ENCODE peak calls at places on chromosome 11, in eight cellular contexts. L, F, Q, E, P, Z, H and I are unnamed samples.

GRCh38 chr11:31487848-31488247 is 21.6 kb downstream of the IMMP1L start:
- DNase-seq in L (no peak), F (peak), Q (no peak), E (peak), P (no peak), Z (no peak), H (no peak), I (no peak)

GRCh38 chr11:4156571-4156970 is 62.0 kb downstream of the RRM1 start:
- DNase-seq in L (no peak), F (no peak), Q (no peak), E (no peak), P (no peak), Z (no peak), H (no peak), I (no peak)

GRCh38 chr11:66006134-66006890 is 4.0 kb downstream of the BANF1 start:
- DNase-seq in L (no peak), F (no peak), Q (no peak), E (no peak), P (no peak), Z (no peak), H (no peak), I (no peak)

GRCh38 chr11:114079406-114080072 is 20.0 kb downstream of the ZBTB16 start:
- DNase-seq in L (no peak), F (no peak), Q (no peak), E (no peak), P (no peak), Z (no peak), H (no peak), I (no peak)

GRCh38 chr11:64077607-64078006 is 41.9 kb downstream of the FLRT1 start:
- DNase-seq in L (no peak), F (no peak), Q (no peak), E (no peak), P (no peak), Z (no peak), H (no peak), I (no peak)

GRCh38 chr11:111512296-111513239 is at the start of gene BTG4:
- DNase-seq in L (peak), F (no peak), Q (no peak), E (no peak), P (no peak), Z (peak), H (no peak), I (no peak)

GRCh38 chr11:59179121-59179520 is 7.2 kb downstream of the DTX4 start:
- DNase-seq in L (no peak), F (no peak), Q (no peak), E (no peak), P (no peak), Z (no peak), H (no peak), I (no peak)

GRCh38 chr11:35786918-35787557 is 124.5 kb downstream of the TRIM44 start:
- DNase-seq in L (peak), F (no peak), Q (no peak), E (peak), P (no peak), Z (no peak), H (no peak), I (no peak)

GRCh38 chr11:1891831-1892115 is at the start of gene PRR33:
- DNase-seq in L (no peak), F (no peak), Q (no peak), E (no peak), P (no peak), Z (no peak), H (no peak), I (no peak)

GRCh38 chr11:61728940-61729219 is 23.6 kb upstream of the MYRF start:
- DNase-seq in L (no peak), F (no peak), Q (no peak), E (peak), P (no peak), Z (no peak), H (no peak), I (no peak)

GRCh38 chr11:111059726-111060125 is 185.8 kb upstream of the POU2AF2 start:
- DNase-seq in L (no peak), F (no peak), Q (no peak), E (peak), P (no peak), Z (no peak), H (no peak), I (no peak)

GRCh38 chr11:106879029-106879428 is 139.2 kb downstream of the GUCY1A2 start:
- DNase-seq in L (no peak), F (no peak), Q (no peak), E (no peak), P (no peak), Z (no peak), H (no peak), I (no peak)

GRCh38 chr11:19938051-19938856 is 222.0 kb downstream of the DBX1 start:
- DNase-seq in L (peak), F (peak), Q (no peak), E (peak), P (peak), Z (peak), H (no peak), I (no peak)

GRCh38 chr11:17381156-17381555 is 7.3 kb downstream of the KCNJ11 start:
- DNase-seq in L (no peak), F (no peak), Q (no peak), E (peak), P (no peak), Z (no peak), H (no peak), I (no peak)

GRCh38 chr11:125085301-125086081 is 22.4 kb downstream of the SLC37A2 start:
- DNase-seq in L (peak), F (no peak), Q (no peak), E (no peak), P (no peak), Z (no peak), H (no peak), I (no peak)

GRCh38 chr11:115711021-115711420 is 206.8 kb upstream of the CADM1 start:
- DNase-seq in L (no peak), F (no peak), Q (no peak), E (no peak), P (no peak), Z (no peak), H (no peak), I (no peak)

GRCh38 chr11:124612045-124612444 is 817 bp downstream of the PANX3 start:
- DNase-seq in L (no peak), F (no peak), Q (no peak), E (no peak), P (no peak), Z (peak), H (no peak), I (no peak)

GRCh38 chr11:75305993-75306392 is 45.5 kb downstream of the ARRB1 start:
- DNase-seq in L (no peak), F (no peak), Q (no peak), E (no peak), P (no peak), Z (no peak), H (no peak), I (no peak)

GRCh38 chr11:73252577-73253191 is 19.5 kb upstream of the P2RY6 start:
- DNase-seq in L (peak), F (no peak), Q (no peak), E (no peak), P (no peak), Z (no peak), H (no peak), I (peak)

GRCh38 chr11:48172818-48173609 is 43.6 kb upstream of the OR4B1 start:
- DNase-seq in L (peak), F (peak), Q (peak), E (peak), P (peak), Z (peak), H (peak), I (peak)